ENCODE peak calls at places on chromosomes 7 and 10, in nine cellular contexts. G, O, A, Z, D, Q, S, Y and M are unnamed samples.

GRCh38 chr10:97518601-97519043 is 19.9 kb downstream of the UBTD1 start:
- DNase-seq in S (no peak), G (no peak), D (no peak), Q (no peak), Z (no peak), O (no peak), A (no peak), Y (no peak), M (no peak)

GRCh38 chr7:70598976-70599375 is 533.0 kb upstream of the GALNT17 start:
- DNase-seq in Y (no peak), G (no peak), Z (no peak), A (peak; percentile 37), O (no peak), Q (no peak), D (no peak), S (no peak), M (no peak)

GRCh38 chr7:143974457-143974856 is 19.8 kb downstream of the OR2F1 start:
- DNase-seq in Q (no peak), S (no peak), D (no peak), O (no peak), Z (no peak), Y (no peak), A (no peak), G (no peak), M (no peak)

GRCh38 chr10:121808835-121809234 is 119.0 kb downstream of the ATE1 start:
- DNase-seq in G (no peak), A (no peak), O (no peak), Q (no peak), S (no peak), D (no peak), Y (no peak), Z (no peak), M (no peak)

GRCh38 chr10:43075612-43076003 is 1.3 kb upstream of the RET start:
- DNase-seq in Z (no peak), Q (no peak), D (no peak), Y (no peak), G (no peak), A (no peak), O (no peak), S (no peak), M (no peak)

GRCh38 chr10:73529089-73529832 is 33.4 kb upstream of the PPP3CB start:
- DNase-seq in D (peak; percentile 5), S (no peak), Y (peak; percentile 60), O (peak; percentile 71), G (peak; percentile 12), A (peak; percentile 78), Q (no peak), Z (peak; percentile 89), M (peak; percentile 31)

GRCh38 chr7:1249731-1250130 is 17.1 kb downstream of the UNCX start:
- DNase-seq in S (no peak), Z (no peak), Q (no peak), D (no peak), Y (no peak), G (no peak), O (no peak), A (no peak), M (no peak)

GRCh38 chr10:102644066-102644645 is at the start of gene TRIM8:
- DNase-seq in S (no peak), Z (no peak), A (peak; percentile 77), Y (no peak), G (no peak), O (peak; percentile 86), Q (no peak), D (no peak), M (peak; percentile 65)

GRCh38 chr10:44913312-44914079 is 2.4 kb downstream of the TMEM72 start:
- DNase-seq in Q (no peak), D (no peak), A (no peak), Z (peak; percentile 81), O (no peak), S (no peak), G (no peak), Y (no peak), M (no peak)